ENCODE peak calls at places on chromosome 19, in five cellular contexts. O is GM23338, M is psoas muscle, D is small intestine, L is GM23248. W is an unnamed sample. For H3K4me1, the result is how much of the 10 kb centered on the place peaks cover.

GRCh38 chr19:42442833-42443232 is at the start of gene CXCL17:
- DNase-seq in M (no peak), L (no peak), O (no peak), D (no peak), W (no peak)

GRCh38 chr19:39599116-39599515 is 3.2 kb upstream of the LGALS13 start:
- DNase-seq in L (peak), D (no peak), O (peak), M (no peak), W (no peak)

GRCh38 chr19:36963262-36963661 is 47.1 kb downstream of the ZNF568 start:
- DNase-seq in D (no peak), O (no peak), M (no peak), L (no peak), W (no peak)

GRCh38 chr19:19192910-19193423 is 909 bp downstream of the RFXANK start:
- DNase-seq in M (no peak), L (peak), O (no peak), D (peak), W (no peak)

GRCh38 chr19:53982056-53982455 is 9.4 kb upstream of the CACNG6 start:
- DNase-seq in M (no peak), D (no peak), O (peak), L (peak), W (no peak)

GRCh38 chr19:58562126-58563033 is 4.0 kb upstream of the UBE2M start:
- DNase-seq in L (peak), O (peak), D (peak), M (peak), W (no peak)

GRCh38 chr19:29006057-29006735 is 206.8 kb downstream of the UQCRFS1 start:
- DNase-seq in O (no peak), D (no peak), M (no peak), L (peak), W (no peak)

GRCh38 chr19:41990615-41991014 is 3.4 kb downstream of the ATP1A3 start:
- DNase-seq in L (no peak), M (no peak), O (no peak), D (no peak), W (no peak)

GRCh38 chr19:1449467-1450442 is at the start of gene APC2:
- DNase-seq in L (peak), D (no peak), M (no peak), O (peak), W (peak)

GRCh38 chr19:18291590-18292459 is 10.4 kb upstream of the JUND start:
- DNase-seq in D (peak), L (peak), O (peak), M (peak), W (peak)

GRCh38 chr19:23318143-23318542 is 67.9 kb upstream of the ZNF724 start:
- DNase-seq in L (peak), M (no peak), D (no peak), O (no peak), W (no peak)

GRCh38 chr19:5801796-5802616 is 2.9 kb upstream of the NRTN start:
- DNase-seq in M (no peak), L (peak), O (peak), D (no peak), W (no peak)

GRCh38 chr19:56596676-56597075 is 1.6 kb downstream of the ZNF71 start:
- DNase-seq in D (no peak), O (no peak), L (no peak), M (no peak), W (no peak)
- H3K4me3 ChIP-seq in D (no peak), O (no peak), L (no peak), M (peak), W (no peak)

DNA sequence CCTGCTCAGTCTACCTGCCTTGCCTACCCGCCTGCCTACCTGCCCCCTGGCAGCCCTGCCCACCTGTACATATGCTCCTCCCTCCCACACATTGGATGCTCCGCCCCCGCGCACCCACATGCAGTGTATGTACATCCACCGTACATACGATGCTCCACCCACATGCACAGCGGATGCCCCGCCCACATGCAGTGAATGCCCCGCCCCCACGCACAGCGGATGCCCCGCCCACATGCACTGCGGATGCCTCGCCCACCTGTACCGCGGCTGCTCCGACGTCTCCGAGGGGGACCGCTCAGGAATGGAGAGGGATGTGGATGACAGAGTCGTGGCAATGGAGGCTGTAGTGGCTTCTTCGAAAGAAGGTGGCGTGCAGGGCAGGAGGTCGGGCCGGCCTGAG is 16.4 kb upstream of the CACTIN start:
- DNase-seq in D (no peak), L (peak), O (peak), M (no peak), W (no peak)
- H3K4me1 ChIP-seq in D (under half), L (under half), O (under half), M (under half), W (under half)

DNA sequence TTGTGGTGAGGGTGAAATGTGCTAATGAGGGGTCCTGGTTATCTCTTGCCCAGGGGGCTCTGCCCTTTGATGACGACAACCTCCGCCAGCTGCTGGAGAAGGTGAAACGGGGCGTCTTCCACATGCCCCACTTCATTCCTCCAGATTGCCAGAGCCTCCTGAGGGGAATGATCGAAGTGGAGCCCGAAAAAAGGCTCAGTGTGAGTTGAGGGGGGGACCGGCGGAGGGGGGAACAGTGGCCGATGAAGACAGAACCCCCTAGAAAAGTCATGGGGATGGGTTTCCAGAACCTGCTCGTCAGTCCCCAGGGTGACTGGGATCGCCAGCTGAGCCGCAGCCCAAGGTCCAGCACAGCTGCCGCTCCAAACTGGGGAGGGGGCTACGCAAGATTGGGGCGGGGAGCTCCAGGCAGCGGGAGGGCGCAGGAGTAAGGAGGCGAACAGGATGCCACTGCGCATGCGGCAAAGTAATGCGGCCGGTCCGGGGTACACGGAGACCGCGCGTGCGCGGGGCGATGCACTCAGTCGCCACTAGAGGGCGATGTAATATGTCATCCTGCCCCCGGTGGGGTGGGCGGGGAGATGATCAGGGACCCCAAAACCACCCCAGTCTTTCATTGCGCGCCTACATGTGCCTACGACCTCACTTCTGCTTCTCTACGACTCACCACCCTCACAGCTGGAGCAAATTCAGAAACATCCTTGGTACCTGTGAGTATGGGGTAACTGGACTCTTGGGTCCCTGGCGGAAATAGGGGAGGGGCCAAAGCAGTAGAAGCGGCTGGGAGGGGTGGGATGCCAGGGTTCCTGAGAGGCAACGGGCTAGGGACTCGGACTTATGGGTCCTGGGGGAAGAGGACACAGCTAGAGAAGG is 17.9 kb downstream of the BRSK1 start:
- DNase-seq in O (peak), L (peak), M (peak), D (peak), W (peak)
- H3K27ac ChIP-seq in O (peak), L (no peak), M (no peak), D (no peak), W (no peak)

GRCh38 chr19:46603752-46604241 is 2.7 kb downstream of the CALM3 start:
- DNase-seq in L (peak), M (no peak), D (peak), O (no peak), W (no peak)
- H3K4me3 ChIP-seq in L (peak), M (peak), D (no peak), O (no peak), W (peak)

W was measured in SJSA1.